ENCODE peak calls at places on chromosome 10, in nine cellular contexts. Q is effector CD4-positive, alpha-beta T cell; V is GM12865; I is NCI-H748 treated with DMSO at 0.1 percent for 48 hours; R is NCI-H1105 treated with DMSO at 0.1 percent for 48 hours; D is stimulated activated naive CD8-positive, alpha-beta T cell treated with anti-CD3 and anti-CD28 coated beads, Interleukin-15, Interleukin-2, amounts not matched to agents 100 U/mL and 50 U/mL, for 24 hours; F is ureter; O is NCI-H460; C is fibroblast of pulmonary artery. K is an unnamed sample.

GRCh38 chr10:80276335-80276734 is 13.1 kb downstream of the MAT1A start:
- DNase-seq in O (no peak), V (no peak), D (no peak), C (no peak), F (peak; percentile 25), I (no peak), R (no peak), Q (no peak), K (no peak)

GRCh38 chr10:58892039-58892665 is 284.3 kb upstream of the PHYHIPL start:
- DNase-seq in O (no peak), Q (no peak), I (peak; percentile 28), F (no peak), D (no peak), V (no peak), C (peak; percentile 29), R (no peak), K (no peak)

GRCh38 chr10:74297389-74298080 is 146.5 kb downstream of the ADK start:
- DNase-seq in V (no peak), D (no peak), C (peak; percentile 11), F (no peak), I (no peak), R (no peak), O (no peak), Q (no peak), K (no peak)

GRCh38 chr10:13743963-13744362 is 157.2 kb downstream of the PRPF18 start:
- DNase-seq in R (no peak), I (no peak), F (no peak), D (no peak), C (no peak), V (no peak), Q (no peak), O (no peak), K (no peak)

GRCh38 chr10:79103078-79103477 is 34.3 kb downstream of the ZMIZ1 start:
- DNase-seq in Q (no peak), C (no peak), D (no peak), O (no peak), F (no peak), I (no peak), V (no peak), R (no peak), K (no peak)

GRCh38 chr10:47088656-47089354 is 177.6 kb downstream of the PTPN20 start:
- DNase-seq in R (no peak), D (no peak), C (no peak), Q (no peak), V (no peak), I (no peak), F (no peak), O (no peak), K (no peak)

GRCh38 chr10:72076756-72077155 is 11.6 kb downstream of the SPOCK2 start:
- DNase-seq in D (no peak), R (no peak), O (no peak), F (no peak), C (no peak), V (no peak), I (no peak), Q (no peak), K (no peak)

GRCh38 chr10:103265712-103266329 is 11.1 kb upstream of the INA start:
- DNase-seq in R (no peak), C (peak; percentile 87), F (peak; percentile 64), D (peak; percentile 57), V (peak; percentile 62), I (no peak), Q (no peak), O (peak; percentile 67), K (peak; percentile 52)

GRCh38 chr10:2888403-2889004 is 178.8 kb upstream of the PFKP start:
- DNase-seq in O (no peak), R (no peak), F (no peak), I (no peak), C (no peak), D (no peak), Q (no peak), V (no peak), K (no peak)

GRCh38 chr10:102775973-102776669 is 32.4 kb downstream of the WBP1L start:
- DNase-seq in O (no peak), Q (no peak), C (peak; percentile 96), V (no peak), I (no peak), D (peak; percentile 39), R (no peak), F (peak; percentile 82), K (no peak)

GRCh38 chr10:117345143-117345542 is 30.1 kb downstream of the PDZD8 start:
- DNase-seq in I (no peak), Q (no peak), C (peak; percentile 19), V (no peak), D (no peak), R (no peak), O (no peak), F (no peak), K (no peak)

GRCh38 chr10:46094197-46094500 is 48.1 kb upstream of the MSMB start:
- DNase-seq in C (no peak), Q (no peak), O (no peak), F (no peak), I (no peak), R (no peak), V (no peak), D (no peak), K (no peak)

GRCh38 chr10:28302012-28302667 is 724 bp downstream of the MPP7 start:
- DNase-seq in V (no peak), R (peak; percentile 46), D (no peak), Q (no peak), F (peak; percentile 44), O (no peak), C (peak; percentile 22), I (peak; percentile 36), K (no peak)

GRCh38 chr10:131845505-131846223 is 55.1 kb upstream of the PPP2R2D start:
- DNase-seq in I (no peak), O (no peak), F (peak; percentile 19), V (no peak), Q (no peak), C (no peak), D (no peak), R (no peak), K (no peak)

GRCh38 chr10:125626671-125627070 is 56.3 kb downstream of the TEX36 start:
- DNase-seq in O (no peak), F (no peak), R (no peak), D (no peak), V (no peak), Q (no peak), C (no peak), I (no peak), K (no peak)

GRCh38 chr10:55803055-55803454 is 558.0 kb downstream of the ZWINT start:
- DNase-seq in V (no peak), R (no peak), F (no peak), D (no peak), O (no peak), C (no peak), Q (no peak), I (no peak), K (no peak)